ENCODE peak calls at places on chromosomes 11 and 22, in ten cellular contexts. One of them, this sample, is unnamed.

GRCh38 chr11:31355131-31355530 is 14.4 kb downstream of the DCDC1 start:
- DNase-seq in activated CD4-positive, alpha-beta memory T cell treated with anti-CD3 and anti-CD28 coated beads, Interleukin-2, amount 10 ng/mL, durations not matched to agents 7 days and 5 days: no peak
- DNase-seq in esophagus squamous epithelium: no peak
- DNase-seq in brain microvascular endothelial cell: no peak
- DNase-seq in NCI-H1105: peak; percentile 57
- DNase-seq in mesendoderm: no peak
- DNase-seq in WERI-Rb-1: no peak
- DNase-seq in fibroblast of the conjunctiva: no peak
- DNase-seq in astrocyte of the hippocampus: no peak
- DNase-seq in hippocampal formation: no peak
- DNase-seq in this sample: peak; percentile 5

GRCh38 chr11:16252373-16252772 is 104.0 kb downstream of the SOX6 start:
- DNase-seq in activated CD4-positive, alpha-beta memory T cell treated with anti-CD3 and anti-CD28 coated beads, Interleukin-2, amount 10 ng/mL, durations not matched to agents 7 days and 5 days: no peak
- DNase-seq in esophagus squamous epithelium: no peak
- DNase-seq in brain microvascular endothelial cell: peak; percentile 4
- DNase-seq in NCI-H1105: no peak
- DNase-seq in mesendoderm: peak; percentile 41
- DNase-seq in WERI-Rb-1: peak; percentile 10
- DNase-seq in fibroblast of the conjunctiva: no peak
- DNase-seq in astrocyte of the hippocampus: no peak
- DNase-seq in hippocampal formation: no peak
- DNase-seq in this sample: peak; percentile 4

GRCh38 chr22:41197808-41198585 is 7.1 kb upstream of the L3MBTL2 start:
- DNase-seq in activated CD4-positive, alpha-beta memory T cell treated with anti-CD3 and anti-CD28 coated beads, Interleukin-2, amount 10 ng/mL, durations not matched to agents 7 days and 5 days: peak; percentile 66
- DNase-seq in esophagus squamous epithelium: no peak
- DNase-seq in brain microvascular endothelial cell: no peak
- DNase-seq in NCI-H1105: peak; percentile 42
- DNase-seq in mesendoderm: peak; percentile 61
- DNase-seq in WERI-Rb-1: peak; percentile 70
- DNase-seq in fibroblast of the conjunctiva: no peak
- DNase-seq in astrocyte of the hippocampus: peak; percentile 47
- DNase-seq in hippocampal formation: no peak
- DNase-seq in this sample: peak; percentile 62

GRCh38 chr11:20112291-20113146 is 47.8 kb downstream of the DBX1 start:
- DNase-seq in activated CD4-positive, alpha-beta memory T cell treated with anti-CD3 and anti-CD28 coated beads, Interleukin-2, amount 10 ng/mL, durations not matched to agents 7 days and 5 days: peak; percentile 21
- DNase-seq in esophagus squamous epithelium: no peak
- DNase-seq in brain microvascular endothelial cell: peak; percentile 92
- DNase-seq in NCI-H1105: no peak
- DNase-seq in mesendoderm: peak; percentile 86
- DNase-seq in WERI-Rb-1: no peak
- DNase-seq in fibroblast of the conjunctiva: peak; percentile 83
- DNase-seq in astrocyte of the hippocampus: peak; percentile 95
- DNase-seq in hippocampal formation: peak; percentile 56
- DNase-seq in this sample: peak; percentile 20

GRCh38 chr11:9473408-9473807 is 12.6 kb downstream of the ZNF143 start:
- DNase-seq in activated CD4-positive, alpha-beta memory T cell treated with anti-CD3 and anti-CD28 coated beads, Interleukin-2, amount 10 ng/mL, durations not matched to agents 7 days and 5 days: no peak
- DNase-seq in esophagus squamous epithelium: no peak
- DNase-seq in brain microvascular endothelial cell: peak; percentile 2
- DNase-seq in NCI-H1105: no peak
- DNase-seq in mesendoderm: peak; percentile 35
- DNase-seq in WERI-Rb-1: peak; percentile 35
- DNase-seq in fibroblast of the conjunctiva: no peak
- DNase-seq in astrocyte of the hippocampus: no peak
- DNase-seq in hippocampal formation: no peak
- DNase-seq in this sample: peak; percentile 86

GRCh38 chr11:90341986-90342385 is 119.1 kb upstream of the CHORDC1 start:
- DNase-seq in activated CD4-positive, alpha-beta memory T cell treated with anti-CD3 and anti-CD28 coated beads, Interleukin-2, amount 10 ng/mL, durations not matched to agents 7 days and 5 days: no peak
- DNase-seq in esophagus squamous epithelium: no peak
- DNase-seq in brain microvascular endothelial cell: no peak
- DNase-seq in NCI-H1105: no peak
- DNase-seq in mesendoderm: no peak
- DNase-seq in WERI-Rb-1: no peak
- DNase-seq in fibroblast of the conjunctiva: no peak
- DNase-seq in astrocyte of the hippocampus: no peak
- DNase-seq in hippocampal formation: no peak
- DNase-seq in this sample: no peak

GRCh38 chr11:22162754-22163153 is 30.1 kb upstream of the ANO5 start:
- DNase-seq in activated CD4-positive, alpha-beta memory T cell treated with anti-CD3 and anti-CD28 coated beads, Interleukin-2, amount 10 ng/mL, durations not matched to agents 7 days and 5 days: no peak
- DNase-seq in esophagus squamous epithelium: no peak
- DNase-seq in brain microvascular endothelial cell: no peak
- DNase-seq in NCI-H1105: no peak
- DNase-seq in mesendoderm: no peak
- DNase-seq in WERI-Rb-1: no peak
- DNase-seq in fibroblast of the conjunctiva: no peak
- DNase-seq in astrocyte of the hippocampus: no peak
- DNase-seq in hippocampal formation: no peak
- DNase-seq in this sample: no peak

GRCh38 chr11:73206751-73207280 is 11.3 kb upstream of the P2RY2 start:
- DNase-seq in activated CD4-positive, alpha-beta memory T cell treated with anti-CD3 and anti-CD28 coated beads, Interleukin-2, amount 10 ng/mL, durations not matched to agents 7 days and 5 days: no peak
- DNase-seq in esophagus squamous epithelium: no peak
- DNase-seq in brain microvascular endothelial cell: no peak
- DNase-seq in NCI-H1105: no peak
- DNase-seq in mesendoderm: no peak
- DNase-seq in WERI-Rb-1: no peak
- DNase-seq in fibroblast of the conjunctiva: no peak
- DNase-seq in astrocyte of the hippocampus: no peak
- DNase-seq in hippocampal formation: no peak
- DNase-seq in this sample: no peak

GRCh38 chr11:113153847-113154246 is 160.5 kb upstream of the TTC12 start:
- DNase-seq in activated CD4-positive, alpha-beta memory T cell treated with anti-CD3 and anti-CD28 coated beads, Interleukin-2, amount 10 ng/mL, durations not matched to agents 7 days and 5 days: no peak
- DNase-seq in esophagus squamous epithelium: no peak
- DNase-seq in brain microvascular endothelial cell: no peak
- DNase-seq in NCI-H1105: no peak
- DNase-seq in mesendoderm: no peak
- DNase-seq in WERI-Rb-1: no peak
- DNase-seq in fibroblast of the conjunctiva: no peak
- DNase-seq in astrocyte of the hippocampus: no peak
- DNase-seq in hippocampal formation: no peak
- DNase-seq in this sample: no peak

GRCh38 chr11:29310016-29310415 is 706.8 kb downstream of the KCNA4 start:
- DNase-seq in activated CD4-positive, alpha-beta memory T cell treated with anti-CD3 and anti-CD28 coated beads, Interleukin-2, amount 10 ng/mL, durations not matched to agents 7 days and 5 days: no peak
- DNase-seq in esophagus squamous epithelium: no peak
- DNase-seq in brain microvascular endothelial cell: no peak
- DNase-seq in NCI-H1105: no peak
- DNase-seq in mesendoderm: no peak
- DNase-seq in WERI-Rb-1: no peak
- DNase-seq in fibroblast of the conjunctiva: peak; percentile 62
- DNase-seq in astrocyte of the hippocampus: peak; percentile 71
- DNase-seq in hippocampal formation: no peak
- DNase-seq in this sample: no peak

GRCh38 chr11:65435330-65435931 is 12.8 kb downstream of the NEAT1 start:
- DNase-seq in activated CD4-positive, alpha-beta memory T cell treated with anti-CD3 and anti-CD28 coated beads, Interleukin-2, amount 10 ng/mL, durations not matched to agents 7 days and 5 days: peak; percentile 15
- DNase-seq in esophagus squamous epithelium: no peak
- DNase-seq in brain microvascular endothelial cell: no peak
- DNase-seq in NCI-H1105: no peak
- DNase-seq in mesendoderm: no peak
- DNase-seq in WERI-Rb-1: no peak
- DNase-seq in fibroblast of the conjunctiva: no peak
- DNase-seq in astrocyte of the hippocampus: peak; percentile 32
- DNase-seq in hippocampal formation: no peak
- DNase-seq in this sample: no peak

This sample was measured in left kidney.